ENCODE peak calls at places on chromosomes 2 and 18, in four cellular contexts. G is left ventricle myocardium superior, K is heart right ventricle, N is right cardiac atrium. P is an unnamed sample.

GRCh38 chr18:27413495-27414401 is 228.6 kb upstream of the CHST9 start:
- ATAC-seq in G (peak; percentile 92), K (peak; percentile 87), N (peak; percentile 72), P (peak; percentile 86)

GRCh38 chr2:63738019-63738418 is 103.7 kb upstream of the UGP2 start:
- ATAC-seq in G (no peak), K (no peak), N (no peak), P (no peak)

GRCh38 chr2:44351088-44351487 is 10.2 kb downstream of the PREPL start:
- ATAC-seq in G (peak; percentile 57), K (no peak), N (no peak), P (no peak)

GRCh38 chr2:62466501-62466854 is 39.5 kb downstream of the TMEM17 start:
- ATAC-seq in G (no peak), K (no peak), N (no peak), P (no peak)

GRCh38 chr2:231464576-231465540 is 574 bp upstream of the NCL start:
- ATAC-seq in G (peak; percentile 96), K (peak; percentile 97), N (peak; percentile 98), P (peak; percentile 68)

GRCh38 chr18:22170421-22171262 is 1.3 kb downstream of the GATA6 start:
- ATAC-seq in G (peak; percentile 13), K (peak; percentile 4), N (no peak), P (peak; percentile 37)

GRCh38 chr2:25341031-25341727 is 546 bp downstream of the DNMT3A start:
- ATAC-seq in G (no peak), K (no peak), N (no peak), P (no peak)

GRCh38 chr18:59846814-59847490 is 52.8 kb upstream of the PMAIP1 start:
- ATAC-seq in G (no peak), K (no peak), N (no peak), P (no peak)

GRCh38 chr2:150621800-150622199 is 134.3 kb upstream of the RND3 start:
- ATAC-seq in G (no peak), K (no peak), N (peak; percentile 38), P (no peak)

GRCh38 chr2:152924722-152925121 is 206.3 kb downstream of the ARL6IP6 start:
- ATAC-seq in G (no peak), K (no peak), N (no peak), P (no peak)

GRCh38 chr2:44881856-44882255 is 59.6 kb upstream of the SIX3 start:
- ATAC-seq in G (no peak), K (no peak), N (no peak), P (no peak)

GRCh38 chr2:222941510-222942032 is 80.7 kb downstream of the ACSL3 start:
- ATAC-seq in G (no peak), K (no peak), N (no peak), P (no peak)

GRCh38 chr2:104944495-104944894 is 90.6 kb downstream of the POU3F3 start:
- ATAC-seq in G (no peak), K (no peak), N (no peak), P (no peak)

GRCh38 chr18:48565105-48565504 is 26.3 kb downstream of the CTIF start:
- ATAC-seq in G (peak; percentile 57), K (peak; percentile 47), N (peak; percentile 48), P (no peak)

GRCh38 chr2:197992482-197993133 is 188.2 kb downstream of the PLCL1 start:
- ATAC-seq in G (no peak), K (no peak), N (no peak), P (no peak)

GRCh38 chr2:150569761-150570160 is 82.3 kb upstream of the RND3 start:
- ATAC-seq in G (no peak), K (no peak), N (no peak), P (no peak)

GRCh38 chr2:30453498-30453897 is 6.5 kb downstream of the LCLAT1 start:
- ATAC-seq in G (no peak), K (no peak), N (no peak), P (no peak)

GRCh38 chr2:1675633-1676032 is 68.7 kb downstream of the PXDN start:
- ATAC-seq in G (peak; percentile 46), K (peak; percentile 36), N (peak; percentile 25), P (peak; percentile 95)

GRCh38 chr2:64114912-64115277 is 29.3 kb downstream of the PELI1 start:
- ATAC-seq in G (no peak), K (no peak), N (no peak), P (no peak)

GRCh38 chr2:205358351-205358815 is 323.9 kb upstream of the NRP2 start:
- ATAC-seq in G (no peak), K (no peak), N (no peak), P (no peak)

GRCh38 chr2:219269362-219270054 is 9.7 kb upstream of the DNAJB2 start:
- ATAC-seq in G (peak; percentile 72), K (no peak), N (peak; percentile 43), P (no peak)

GRCh38 chr2:234879671-234880455 is 72.0 kb upstream of the SH3BP4 start:
- ATAC-seq in G (no peak), K (no peak), N (no peak), P (no peak)

GRCh38 chr2:98839292-98839691 is 96.7 kb downstream of the CRACDL start:
- ATAC-seq in G (no peak), K (no peak), N (no peak), P (no peak)

GRCh38 chr2:20231632-20232031 is 6.7 kb upstream of the SDC1 start:
- ATAC-seq in G (no peak), K (no peak), N (peak; percentile 51), P (no peak)

GRCh38 chr2:95329891-95330822 is 33.0 kb downstream of the KCNIP3 start:
- ATAC-seq in G (peak; percentile 77), K (peak; percentile 40), N (no peak), P (no peak)

GRCh38 chr18:55650363-55650870 is 62.4 kb upstream of the TCF4 start:
- ATAC-seq in G (no peak), K (no peak), N (no peak), P (no peak)

GRCh38 chr2:10787176-10787968 is 25.2 kb downstream of the PDIA6 start:
- ATAC-seq in G (no peak), K (no peak), N (no peak), P (no peak)

P was measured in gastroesophageal sphincter.